ENCODE peak calls at places on chromosomes 1 and 21, in four cellular contexts. K is K562, R is GM12878, E is HepG2. M is an unnamed sample.

GRCh38 chr1:96782861-96783260 is 61.3 kb downstream of the PTBP2 start:
- DNase-seq in K (no peak), E (no peak), R (no peak), M (no peak)

GRCh38 chr1:103180660-103181059 is 72.3 kb upstream of the COL11A1 start:
- DNase-seq in R (no peak), K (no peak), E (no peak), M (peak; percentile 70)

GRCh38 chr1:64033667-64034215 is 169.7 kb upstream of the UBE2U start:
- DNase-seq in K (no peak), E (no peak), R (no peak), M (no peak)

GRCh38 chr21:28439852-28440251 is 552.8 kb downstream of the LTN1 start:
- DNase-seq in K (no peak), R (no peak), E (no peak), M (no peak)

GRCh38 chr1:193264313-193265065 is 78.1 kb upstream of the B3GALT2 start:
- DNase-seq in R (no peak), E (no peak), K (no peak), M (no peak)

GRCh38 chr1:66353207-66353606 is 180.7 kb upstream of the SGIP1 start:
- DNase-seq in K (no peak), E (no peak), R (no peak), M (no peak)

GRCh38 chr1:207414606-207415108 is 39.5 kb upstream of the CR2 start:
- DNase-seq in K (no peak), E (no peak), R (peak; percentile 93), M (no peak)

GRCh38 chr1:154819628-154820590 is 50.2 kb downstream of the KCNN3 start:
- DNase-seq in K (peak; percentile 22), E (peak; percentile 13), R (no peak), M (peak; percentile 32)

GRCh38 chr1:59967780-59968179 is 41.2 kb upstream of the CYP2J2 start:
- DNase-seq in E (no peak), R (no peak), K (no peak), M (no peak)

GRCh38 chr1:29503441-29503840 is 267.1 kb downstream of the PTPRU start:
- DNase-seq in K (no peak), E (no peak), R (no peak), M (no peak)

GRCh38 chr1:162485236-162485635 is 12.4 kb upstream of the UHMK1 start:
- DNase-seq in K (no peak), E (no peak), R (no peak), M (no peak)

GRCh38 chr1:63915121-63915520 is 141.3 kb downstream of the ROR1 start:
- DNase-seq in K (no peak), E (peak; percentile 25), R (no peak), M (no peak)

GRCh38 chr1:85406081-85406480 is 58.9 kb downstream of the DDAH1 start:
- DNase-seq in E (no peak), K (no peak), R (no peak), M (no peak)

GRCh38 chr1:229225331-229225782 is 45.6 kb upstream of the RAB4A start:
- DNase-seq in K (no peak), R (no peak), E (peak; percentile 61), M (no peak)

GRCh38 chr1:193542668-193543067 is 356.3 kb upstream of the B3GALT2 start:
- DNase-seq in K (no peak), E (peak; percentile 3), R (no peak), M (no peak)

GRCh38 chr1:1517973-1518620 is 6.1 kb downstream of the ATAD3A start:
- DNase-seq in E (no peak), K (no peak), R (no peak), M (no peak)

GRCh38 chr21:26469789-26470188 is 103.3 kb downstream of the CYYR1 start:
- DNase-seq in R (no peak), E (no peak), K (no peak), M (no peak)

GRCh38 chr1:170660874-170661645 is 2.9 kb upstream of the PRRX1 start:
- DNase-seq in R (no peak), K (no peak), E (no peak), M (no peak)

GRCh38 chr21:36135391-36136094 is 664 bp downstream of the CBR3 start:
- DNase-seq in R (no peak), K (no peak), E (no peak), M (peak; percentile 58)

GRCh38 chr1:114668784-114669561 is 876 bp downstream of the DENND2C start:
- DNase-seq in E (peak; percentile 37), R (no peak), K (no peak), M (no peak)

GRCh38 chr1:207748737-207749528 is 2.9 kb upstream of the CD46 start:
- DNase-seq in K (peak; percentile 70), R (no peak), E (peak; percentile 33), M (no peak)

GRCh38 chr1:19535214-19535613 is 49.9 kb upstream of the CAPZB start:
- DNase-seq in R (no peak), K (no peak), E (no peak), M (no peak)

GRCh38 chr21:36369064-36369685 is 16.0 kb upstream of the CHAF1B start:
- DNase-seq in R (no peak), K (no peak), E (no peak), M (no peak)

GRCh38 chr21:41783476-41784150 is 16.8 kb upstream of the RIPK4 start:
- DNase-seq in K (peak; percentile 80), E (no peak), R (no peak), M (no peak)

GRCh38 chr1:200474633-200475032 is 64.8 kb upstream of the ZNF281 start:
- DNase-seq in E (no peak), K (no peak), R (no peak), M (no peak)

GRCh38 chr1:85850238-85850637 is 142.0 kb upstream of the ZNHIT6 start:
- DNase-seq in R (no peak), E (peak; percentile 1), K (no peak), M (peak; percentile 90)

GRCh38 chr1:165551469-165551868 is 7.7 kb downstream of the LRRC52 start:
- DNase-seq in E (no peak), K (no peak), R (no peak), M (no peak)

GRCh38 chr1:39204441-39205081 is at the start of gene MACF1:
- DNase-seq in R (no peak), K (peak; percentile 89), E (no peak), M (peak; percentile 82)

GRCh38 chr1:156308078-156308477 is 9.0 kb upstream of the VHLL start:
- DNase-seq in R (no peak), E (no peak), K (no peak), M (no peak)

GRCh38 chr1:9996624-9997582 is at the start of gene RBP7:
- DNase-seq in K (no peak), R (no peak), E (no peak), M (peak; percentile 4)

DNA sequence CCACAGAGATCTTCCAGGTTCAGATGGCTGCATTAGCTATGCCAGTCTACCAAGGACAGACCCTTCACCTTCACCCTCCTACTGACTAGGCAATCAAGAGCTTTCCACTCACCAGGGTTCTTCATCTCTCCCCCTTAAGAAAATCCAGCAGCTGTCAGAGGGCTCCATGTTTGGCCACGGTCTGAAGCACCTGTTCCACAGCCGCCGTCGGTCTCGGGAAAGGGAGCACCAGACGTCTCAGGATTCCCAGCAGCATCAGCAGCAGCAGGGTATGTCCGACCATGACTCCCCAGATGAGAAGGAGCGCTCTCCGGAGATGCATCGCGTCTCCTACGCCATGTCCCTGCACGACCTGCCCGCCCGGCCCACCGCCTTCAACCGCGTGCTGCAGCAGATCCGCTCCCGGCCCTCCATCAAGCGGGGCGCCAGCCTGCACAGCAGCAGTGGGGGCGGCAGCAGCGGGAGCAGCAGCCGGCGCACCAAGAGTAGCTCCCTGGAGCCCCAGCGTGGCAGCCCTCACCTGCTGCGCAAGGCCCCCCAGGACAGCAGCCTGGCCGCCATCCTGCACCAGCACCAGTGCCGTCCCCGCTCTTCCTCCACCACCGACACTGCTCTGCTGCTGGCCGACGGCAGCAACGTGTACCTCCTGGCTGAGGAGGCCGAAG is 13.8 kb downstream of the TMCC2 start:
- DNase-seq in K (no peak), E (no peak), R (no peak), M (no peak)
- H3K4me3 ChIP-seq in K (no peak overlapping the region), E (no peak overlapping the region), R (no peak overlapping the region), M (no peak overlapping the region)

GRCh38 chr1:94537254-94537653 is 4.3 kb downstream of the F3 start:
- DNase-seq in E (no peak), K (no peak), R (no peak), M (no peak)

GRCh38 chr1:94540440-94541174 is 952 bp downstream of the F3 start:
- DNase-seq in E (no peak), R (no peak), K (no peak), M (no peak)

GRCh38 chr1:94535879-94536278 is 5.7 kb downstream of the F3 start:
- DNase-seq in R (no peak), K (no peak), E (no peak), M (no peak)

GRCh38 chr1:94539496-94539895 is 2.1 kb downstream of the F3 start:
- DNase-seq in R (no peak), E (no peak), K (no peak), M (no peak)

DNA sequence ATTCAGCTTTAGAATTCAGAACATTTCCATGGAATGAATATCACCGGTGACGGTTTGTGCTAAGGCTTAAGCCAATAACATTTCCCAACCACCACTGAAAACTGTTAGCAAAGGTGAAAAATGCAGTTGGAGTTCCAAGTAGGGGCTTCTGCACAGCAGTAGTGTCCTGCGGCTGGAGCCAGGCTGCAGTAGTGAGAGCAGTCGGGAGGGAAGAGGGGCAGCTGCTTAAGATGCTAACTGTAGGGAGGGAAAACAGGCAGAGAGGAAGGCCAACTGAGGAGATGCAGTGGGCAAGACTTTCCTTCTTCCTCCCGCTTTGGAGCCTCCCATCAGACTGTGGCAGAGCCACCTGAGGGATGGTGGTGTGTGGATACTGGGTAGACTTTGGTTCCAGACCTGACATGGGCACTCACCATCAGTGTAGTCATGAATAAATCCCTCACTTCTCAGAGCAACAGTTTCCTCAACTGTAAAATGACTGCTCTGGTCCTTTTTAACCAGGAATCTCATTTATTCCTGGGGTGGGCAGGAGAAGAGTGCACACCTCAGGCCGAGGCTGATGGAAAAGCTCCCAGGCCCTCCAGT is 3.2 kb downstream of the F3 start:
- DNase-seq in E (no peak), R (no peak), K (no peak), M (no peak)
- TF ChIP-seq CHD4 in E (no peak), R (no peak), K (no peak), M (no peak)

DNA sequence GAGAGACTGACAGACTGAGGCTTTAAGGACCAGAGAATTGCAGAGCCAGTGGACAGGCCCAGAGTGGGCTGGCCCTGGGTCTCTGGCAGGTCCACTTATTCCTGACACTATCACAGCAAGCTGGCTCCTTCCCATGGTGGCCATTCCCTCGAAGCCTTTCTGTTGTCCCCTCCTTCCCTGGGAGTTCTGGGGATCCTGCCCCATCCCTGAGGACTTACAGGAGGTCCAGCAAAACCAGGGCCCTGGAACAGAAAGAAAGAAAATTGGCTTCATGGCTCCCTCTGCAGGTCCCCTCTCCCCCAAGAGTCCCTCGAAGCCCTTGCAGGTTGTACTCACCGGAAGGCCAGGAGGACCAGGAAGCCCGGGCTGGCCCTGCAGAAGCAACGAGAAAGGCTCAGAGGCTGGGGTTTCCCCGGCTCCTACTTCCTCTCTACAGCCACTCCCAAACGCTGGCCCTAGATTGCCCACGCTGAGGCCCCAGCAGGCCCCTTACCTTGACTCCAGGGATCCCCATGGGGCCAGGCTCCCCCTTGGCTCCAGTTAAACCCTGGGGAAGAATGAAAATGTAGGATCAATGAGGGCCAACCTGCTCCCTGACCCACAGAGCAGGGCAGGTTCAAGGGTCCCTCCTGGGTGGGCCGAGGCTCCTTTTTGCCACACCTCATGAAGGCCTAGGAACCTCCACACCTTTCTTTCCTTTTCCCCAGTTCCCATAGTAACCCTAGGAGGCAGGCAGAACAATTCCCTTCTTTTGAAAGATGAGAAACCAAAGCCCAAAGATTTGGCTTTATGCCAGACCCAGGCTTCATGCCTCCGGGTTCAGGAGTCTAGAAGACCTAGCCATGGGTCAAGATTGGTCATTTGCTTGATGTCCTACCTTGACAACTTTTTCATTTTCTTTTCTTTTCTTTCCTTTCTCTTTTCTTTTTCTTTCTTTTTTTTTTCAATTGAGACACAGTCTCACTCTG is 4.6 kb downstream of the COL9A2 start:
- DNase-seq in E (peak; percentile 20), K (peak; percentile 50), R (peak; percentile 53), M (no peak)
- H3K4me3 ChIP-seq in E (no peak overlapping the region), K (no peak overlapping the region), R (peak overlapping the region; percentile 74), M (no peak overlapping the region)

GRCh38 chr1:202046227-202046626 is 35.8 kb downstream of the ELF3 start:
- DNase-seq in K (no peak), R (no peak), E (no peak), M (no peak)
- TF ChIP-seq CHD4 in K (no peak), R (no peak), E (no peak), M (no peak)